ENCODE peak calls at places on chromosome 14, in ten cellular contexts. L, H, N, S, G, R, F, E, M and Q are unnamed samples.

GRCh38 chr14:20679907-20680306 is 4.5 kb upstream of the RNASE4 start:
- DNase-seq in L (no peak), H (no peak), N (no peak), S (no peak), G (no peak), R (peak; percentile 16), F (no peak), E (no peak), M (peak; percentile 44), Q (no peak)

GRCh38 chr14:21072102-21072501 is 2.0 kb downstream of the ARHGEF40 start:
- DNase-seq in L (no peak), H (no peak), N (no peak), S (no peak), G (peak; percentile 36), R (peak; percentile 88), F (no peak), E (no peak), M (no peak), Q (no peak)

GRCh38 chr14:70886421-70887206 is 20.6 kb upstream of the PCNX1 start:
- DNase-seq in L (no peak), H (no peak), N (no peak), S (peak; percentile 39), G (no peak), R (no peak), F (no peak), E (no peak), M (no peak), Q (no peak)

GRCh38 chr14:104550340-104550848 is 29.2 kb upstream of the C14orf180 start:
- DNase-seq in L (no peak), H (no peak), N (no peak), S (no peak), G (no peak), R (no peak), F (no peak), E (no peak), M (no peak), Q (no peak)

GRCh38 chr14:35534884-35535793 is 1.2 kb downstream of the INSM2 start:
- DNase-seq in L (peak; percentile 31), H (peak; percentile 43), N (peak; percentile 26), S (peak; percentile 53), G (no peak), R (peak; percentile 22), F (no peak), E (no peak), M (peak; percentile 91), Q (peak; percentile 65)

GRCh38 chr14:100538566-100539318 is 48.5 kb downstream of the BEGAIN start:
- DNase-seq in L (no peak), H (no peak), N (no peak), S (no peak), G (no peak), R (no peak), F (no peak), E (no peak), M (peak; percentile 1), Q (no peak)

GRCh38 chr14:105475269-105475915 is 771 bp downstream of the CRIP2 start:
- DNase-seq in L (no peak), H (no peak), N (no peak), S (no peak), G (no peak), R (no peak), F (no peak), E (no peak), M (peak; percentile 30), Q (no peak)

GRCh38 chr14:81406863-81407262 is 6.7 kb upstream of the STON2 start:
- DNase-seq in L (no peak), H (no peak), N (peak; percentile 92), S (no peak), G (no peak), R (peak; percentile 61), F (no peak), E (no peak), M (no peak), Q (no peak)

GRCh38 chr14:55832122-55832911 is 252.3 kb downstream of the KTN1 start:
- DNase-seq in L (no peak), H (no peak), N (no peak), S (no peak), G (no peak), R (no peak), F (no peak), E (no peak), M (no peak), Q (no peak)

GRCh38 chr14:68466491-68466977 is 326.3 kb downstream of the ZFP36L1 start:
- DNase-seq in L (no peak), H (no peak), N (peak; percentile 80), S (no peak), G (no peak), R (peak; percentile 75), F (no peak), E (no peak), M (no peak), Q (no peak)

GRCh38 chr14:35867280-35867629 is 41.1 kb downstream of the BRMS1L start:
- DNase-seq in L (no peak), H (no peak), N (no peak), S (no peak), G (no peak), R (no peak), F (no peak), E (no peak), M (no peak), Q (no peak)

GRCh38 chr14:103699261-103699661 is 16.0 kb downstream of the XRCC3 start:
- DNase-seq in L (no peak), H (no peak), N (no peak), S (no peak), G (no peak), R (no peak), F (no peak), E (no peak), M (no peak), Q (no peak)

GRCh38 chr14:32417956-32418552 is 89.0 kb downstream of the AKAP6 start:
- DNase-seq in L (no peak), H (no peak), N (no peak), S (no peak), G (no peak), R (no peak), F (no peak), E (no peak), M (no peak), Q (no peak)

GRCh38 chr14:22379727-22380126 is 209.3 kb downstream of the DAD1 start:
- DNase-seq in L (no peak), H (no peak), N (no peak), S (no peak), G (no peak), R (no peak), F (no peak), E (no peak), M (no peak), Q (no peak)

GRCh38 chr14:90883782-90884181 is 67.6 kb upstream of the TTC7B start:
- DNase-seq in L (no peak), H (no peak), N (no peak), S (no peak), G (no peak), R (no peak), F (no peak), E (no peak), M (no peak), Q (no peak)

GRCh38 chr14:44029933-44030332 is 477.1 kb downstream of the FSCB start:
- DNase-seq in L (no peak), H (no peak), N (no peak), S (no peak), G (no peak), R (peak; percentile 31), F (no peak), E (no peak), M (no peak), Q (no peak)